ENCODE peak calls at places on chromosomes 7 and 10, in nine cellular contexts. O is fibroblast of lung, F is sigmoid colon, B is adrenal gland, P is transverse colon, K is suprapubic skin, U is esophagus squamous epithelium, Y is ovary, G is PC-9. R is an unnamed sample.

GRCh38 chr7:84722086-84722485 is 464.8 kb downstream of the SEMA3D start:
- DNase-seq in O (no peak), F (no peak), B (no peak), P (no peak), K (no peak), U (no peak), Y (no peak), G (no peak), R (no peak)

GRCh38 chr7:139034336-139034735 is 1.5 kb downstream of the ZC3HAV1L start:
- DNase-seq in O (no peak), F (no peak), B (no peak), P (no peak), K (no peak), U (no peak), Y (no peak), G (no peak), R (no peak)

GRCh38 chr7:156475666-156476065 is 164.9 kb upstream of the RNF32 start:
- DNase-seq in O (peak; percentile 91), F (no peak), B (peak; percentile 84), P (no peak), K (no peak), U (no peak), Y (no peak), G (no peak), R (no peak)

GRCh38 chr7:18425227-18425626 is 70.3 kb upstream of the HDAC9 start:
- DNase-seq in O (no peak), F (no peak), B (no peak), P (no peak), K (no peak), U (no peak), Y (no peak), G (no peak), R (no peak)

GRCh38 chr10:31320598-31321211 is 1.7 kb downstream of the ZEB1 start:
- DNase-seq in O (peak; percentile 55), F (peak; percentile 85), B (peak; percentile 37), P (peak; percentile 24), K (peak; percentile 67), U (no peak), Y (peak; percentile 44), G (peak; percentile 2), R (no peak)

GRCh38 chr10:51510231-51510630 is 189.2 kb downstream of the CSTF2T start:
- DNase-seq in O (peak; percentile 54), F (no peak), B (no peak), P (no peak), K (no peak), U (no peak), Y (no peak), G (no peak), R (no peak)

GRCh38 chr7:54712777-54713176 is 46.2 kb downstream of the SEC61G start:
- DNase-seq in O (no peak), F (no peak), B (no peak), P (no peak), K (no peak), U (no peak), Y (no peak), G (no peak), R (no peak)

GRCh38 chr7:6163402-6163801 is 109.0 kb downstream of the CYTH3 start:
- DNase-seq in O (no peak), F (peak; percentile 64), B (no peak), P (no peak), K (no peak), U (no peak), Y (no peak), G (no peak), R (no peak)

GRCh38 chr7:158096582-158096981 is 491.0 kb downstream of the PTPRN2 start:
- DNase-seq in O (no peak), F (peak; percentile 45), B (no peak), P (no peak), K (peak; percentile 34), U (no peak), Y (peak; percentile 3), G (no peak), R (peak; percentile 20)

GRCh38 chr7:155761162-155761561 is 51.1 kb downstream of the SHH start:
- DNase-seq in O (no peak), F (no peak), B (no peak), P (no peak), K (no peak), U (no peak), Y (no peak), G (no peak), R (no peak)

GRCh38 chr10:102669206-102670064 is 25.2 kb downstream of the TRIM8 start:
- DNase-seq in O (peak; percentile 35), F (peak; percentile 75), B (peak; percentile 73), P (peak; percentile 52), K (no peak), U (no peak), Y (no peak), G (peak; percentile 61), R (peak; percentile 82)

GRCh38 chr10:70934701-70935100 is 46.3 kb upstream of the PCBD1 start:
- DNase-seq in O (no peak), F (no peak), B (no peak), P (no peak), K (no peak), U (no peak), Y (no peak), G (no peak), R (no peak)

GRCh38 chr10:11330383-11331020 is 280.9 kb downstream of the USP6NL start:
- DNase-seq in O (peak; percentile 45), F (no peak), B (no peak), P (no peak), K (no peak), U (no peak), Y (no peak), G (no peak), R (no peak)

DNA sequence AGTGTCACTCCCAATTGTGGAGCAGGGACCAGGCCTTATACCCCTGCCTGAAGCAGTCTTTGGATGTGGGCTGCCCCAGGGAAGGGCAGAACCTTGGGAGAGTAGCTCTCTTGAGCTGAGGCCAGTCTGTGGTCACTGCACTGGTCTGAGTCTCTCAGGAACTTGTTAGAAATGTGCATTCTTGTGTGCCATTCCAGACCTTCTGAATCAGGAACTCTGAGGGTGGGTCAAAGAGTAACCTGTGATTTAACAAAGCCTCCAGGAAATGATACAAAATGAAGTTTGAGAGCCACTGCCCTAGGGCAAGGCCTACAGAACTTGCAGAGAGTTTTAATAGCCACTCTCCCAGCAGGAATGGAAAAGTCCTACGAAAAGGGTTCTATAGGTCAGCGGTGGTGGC is 68.1 kb downstream of the LYZL1 start:
- DNase-seq in O (no peak), F (no peak), B (no peak), P (no peak), K (no peak), U (no peak), Y (no peak), G (peak; percentile 51), R (no peak)
- H3K27ac ChIP-seq in O (no peak overlapping the region), F (no peak overlapping the region), B (no peak overlapping the region), P (no peak overlapping the region), K (no peak overlapping the region), U (no peak overlapping the region), Y (no peak overlapping the region), G (peak overlapping the region; percentile 61), R (no peak overlapping the region)

GRCh38 chr7:151666886-151667285 is 147.2 kb upstream of the RHEB start:
- DNase-seq in O (no peak), F (no peak), B (no peak), P (no peak), K (no peak), U (no peak), Y (no peak), G (no peak), R (no peak)

GRCh38 chr7:151662291-151662690 is 142.6 kb upstream of the RHEB start:
- DNase-seq in O (no peak), F (no peak), B (no peak), P (no peak), K (no peak), U (no peak), Y (no peak), G (no peak), R (no peak)

GRCh38 chr7:151663382-151664100 is 143.8 kb upstream of the RHEB start:
- DNase-seq in O (peak; percentile 70), F (no peak), B (no peak), P (no peak), K (no peak), U (no peak), Y (no peak), G (no peak), R (no peak)

GRCh38 chr7:151665363-151665762 is 145.7 kb upstream of the RHEB start:
- DNase-seq in O (peak; percentile 97), F (peak; percentile 88), B (peak; percentile 61), P (peak; percentile 21), K (peak; percentile 44), U (no peak), Y (peak; percentile 82), G (no peak), R (no peak)

DNA sequence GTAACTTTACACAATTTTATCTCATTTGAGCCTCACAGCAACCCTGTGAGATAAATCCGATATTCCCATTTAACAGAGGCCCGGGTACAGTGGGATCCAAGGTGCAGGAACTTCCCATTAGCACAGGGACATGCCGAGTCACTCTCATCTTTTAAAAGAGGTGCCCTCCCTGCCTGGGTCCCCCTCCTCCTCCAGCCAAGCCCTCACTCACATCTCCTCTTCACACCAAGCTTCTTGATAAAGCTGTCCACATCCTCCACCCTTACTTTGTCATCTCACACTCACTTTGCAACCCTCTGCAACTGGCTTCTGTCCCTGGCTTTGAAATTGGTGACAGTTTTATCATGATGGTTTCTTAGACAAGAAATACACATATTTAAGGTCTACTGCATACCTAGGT is 144.6 kb upstream of the RHEB start:
- DNase-seq in O (no peak), F (no peak), B (no peak), P (no peak), K (peak; percentile 18), U (no peak), Y (no peak), G (no peak), R (no peak)
- H3K27me3 ChIP-seq in O (no peaks in the 10 kb centered on the region), F (no peaks in the 10 kb centered on the region), B (no peaks in the 10 kb centered on the region), P (no peaks in the 10 kb centered on the region), K (no peaks in the 10 kb centered on the region), U (no peaks in the 10 kb centered on the region), Y (no peaks in the 10 kb centered on the region), G (no peaks in the 10 kb centered on the region), R (no peaks in the 10 kb centered on the region)

GRCh38 chr7:32042900-32043299 is 27.3 kb downstream of the PDE1C start:
- DNase-seq in O (no peak), F (no peak), B (no peak), P (no peak), K (no peak), U (no peak), Y (no peak), G (no peak), R (no peak)
- TF ChIP-seq CTCF in O (no peak), F (no peak), B (no peak), P (no peak), K (no peak), U (no peak), Y (no peak), G (no peak), R (no peak)

DNA sequence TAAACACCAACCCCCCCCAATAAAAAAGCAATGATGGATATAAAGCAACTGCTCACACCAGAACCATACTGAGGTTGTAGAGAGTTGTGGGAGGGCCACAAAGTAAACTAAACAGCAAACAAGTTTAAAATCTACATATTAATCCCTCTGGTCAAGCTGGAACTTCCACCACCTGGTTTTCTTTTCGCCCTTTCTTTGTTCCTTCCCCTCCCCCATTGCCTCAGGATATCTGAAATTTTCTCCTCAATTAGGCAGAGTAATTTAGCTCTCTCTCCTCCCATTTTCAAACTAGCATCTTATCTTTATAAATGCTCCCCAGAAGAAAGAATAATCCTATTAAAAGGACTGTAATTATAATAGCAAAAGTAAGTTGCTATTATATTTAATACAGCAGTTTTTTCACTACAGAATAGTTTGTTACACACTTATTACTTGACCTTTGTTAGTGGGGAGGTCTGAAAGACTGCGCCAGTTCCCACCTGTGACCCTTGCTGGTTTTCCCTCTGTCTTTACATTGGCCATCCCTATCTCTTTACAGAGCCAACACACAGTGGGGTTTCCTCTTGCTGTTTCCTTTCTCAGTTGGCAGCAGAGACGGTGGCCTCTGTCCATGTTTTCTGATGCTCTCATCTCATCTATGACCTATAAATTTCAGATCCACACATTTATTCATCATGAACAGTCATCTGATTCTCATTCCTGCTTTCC is 235.4 kb downstream of the RNLS start:
- DNase-seq in O (no peak), F (no peak), B (no peak), P (no peak), K (no peak), U (no peak), Y (no peak), G (no peak), R (no peak)
- H3K27ac ChIP-seq in O (no peak overlapping the region), F (no peak overlapping the region), B (no peak overlapping the region), P (no peak overlapping the region), K (no peak overlapping the region), U (no peak overlapping the region), Y (no peak overlapping the region), G (no peak overlapping the region), R (no peak overlapping the region)